ENCODE peak calls at places on chromosomes 11 and 22, in four cellular contexts. One of them, this sample, is unnamed.

GRCh38 chr11:32723332-32723731 is 71.1 kb downstream of the CCDC73 start:
- DNase-seq in BJ: no peak
- DNase-seq in RWPE1: no peak
- DNase-seq in GM12878: no peak
- DNase-seq in this sample: no peak

GRCh38 chr11:120030411-120030810 is 107.5 kb downstream of the TRIM29 start:
- DNase-seq in BJ: no peak
- DNase-seq in RWPE1: no peak
- DNase-seq in GM12878: no peak
- DNase-seq in this sample: no peak

GRCh38 chr11:56624661-56625110 is 10.0 kb upstream of the OR5M1 start:
- DNase-seq in BJ: no peak
- DNase-seq in RWPE1: peak; percentile 72
- DNase-seq in GM12878: peak; percentile 30
- DNase-seq in this sample: peak; percentile 77

GRCh38 chr22:22573047-22573889 is 14.2 kb upstream of the PRAME start:
- DNase-seq in BJ: no peak
- DNase-seq in RWPE1: no peak
- DNase-seq in GM12878: no peak
- DNase-seq in this sample: no peak

GRCh38 chr22:49958961-49959781 is 1.4 kb upstream of the PIM3 start:
- DNase-seq in BJ: no peak
- DNase-seq in RWPE1: no peak
- DNase-seq in GM12878: no peak
- DNase-seq in this sample: no peak

GRCh38 chr11:69828276-69828970 is 9.2 kb upstream of the FGF3 start:
- DNase-seq in BJ: no peak
- DNase-seq in RWPE1: no peak
- DNase-seq in GM12878: no peak
- DNase-seq in this sample: no peak

GRCh38 chr11:71914617-71915189 is 13.7 kb downstream of the XNDC1N start:
- DNase-seq in BJ: no peak
- DNase-seq in RWPE1: no peak
- DNase-seq in GM12878: no peak
- DNase-seq in this sample: no peak

GRCh38 chr11:46649180-46649738 is 31.9 kb downstream of the ATG13 start:
- DNase-seq in BJ: peak; percentile 88
- DNase-seq in RWPE1: peak; percentile 79
- DNase-seq in GM12878: no peak
- DNase-seq in this sample: peak; percentile 53

GRCh38 chr11:130068546-130068985 is 1.1 kb upstream of the APLP2 start:
- DNase-seq in BJ: no peak
- DNase-seq in RWPE1: no peak
- DNase-seq in GM12878: no peak
- DNase-seq in this sample: no peak

GRCh38 chr11:130069684-130070108 is at the start of gene APLP2:
- DNase-seq in BJ: peak; percentile 83
- DNase-seq in RWPE1: peak; percentile 96
- DNase-seq in GM12878: peak; percentile 75
- DNase-seq in this sample: peak; percentile 99

GRCh38 chr11:130070109-130070828 is 575 bp downstream of the APLP2 start:
- DNase-seq in BJ: no peak
- DNase-seq in RWPE1: peak; percentile 29
- DNase-seq in GM12878: no peak
- DNase-seq in this sample: peak; percentile 34

GRCh38 chr11:130070829-130071205 is 1.1 kb downstream of the APLP2 start:
- DNase-seq in BJ: no peak
- DNase-seq in RWPE1: no peak
- DNase-seq in GM12878: no peak
- DNase-seq in this sample: peak; percentile 32

DNA sequence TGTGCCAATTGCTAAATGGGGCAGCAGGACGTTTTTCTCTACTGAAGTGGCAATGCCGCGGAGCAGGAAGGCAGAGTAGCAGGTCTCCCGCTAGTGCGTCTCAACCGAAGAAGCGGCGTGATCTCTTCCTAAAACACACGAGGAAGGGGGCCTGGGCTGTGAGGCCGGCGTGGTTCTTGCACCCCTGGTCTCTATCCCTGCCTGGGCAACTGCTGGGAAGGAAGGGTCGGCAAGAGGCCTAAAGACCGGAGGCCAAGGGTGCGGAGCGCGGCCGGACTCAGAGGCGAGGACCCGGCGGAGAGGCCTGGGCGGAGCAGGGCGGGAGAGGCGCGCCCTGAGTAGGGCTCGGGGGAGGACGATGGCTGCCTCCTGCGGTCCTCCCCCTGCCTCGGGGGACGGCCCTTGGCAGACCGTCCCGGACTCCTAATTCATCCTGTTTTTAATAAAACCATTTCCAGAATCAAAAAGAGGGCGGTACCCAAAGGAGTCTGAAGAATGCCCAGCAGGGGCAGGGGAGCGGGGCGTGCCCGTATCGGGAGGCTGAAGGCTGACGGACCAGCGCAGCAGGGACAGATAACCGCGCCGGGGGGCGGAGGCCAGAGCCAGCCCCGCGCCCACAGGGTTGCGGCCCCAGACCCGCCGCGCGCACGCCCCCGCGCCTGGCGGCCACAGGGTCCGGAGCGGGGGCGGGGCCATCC is 559 bp upstream of the APLP2 start:
- DNase-seq in BJ: peak; percentile 71
- DNase-seq in RWPE1: peak; percentile 80
- DNase-seq in GM12878: no peak
- DNase-seq in this sample: peak; percentile 91
- TF ChIP-seq CTCF in BJ: peak; percentile 14
- TF ChIP-seq CTCF in RWPE1: no peak
- TF ChIP-seq CTCF in GM12878: no peak
- TF ChIP-seq CTCF in this sample: no peak

GRCh38 chr11:102591160-102591718 is 33.9 kb downstream of the MMP20 start:
- DNase-seq in BJ: no peak
- DNase-seq in RWPE1: no peak
- DNase-seq in GM12878: no peak
- DNase-seq in this sample: no peak

GRCh38 chr11:102589047-102589459 is 36.1 kb downstream of the MMP20 start:
- DNase-seq in BJ: no peak
- DNase-seq in RWPE1: no peak
- DNase-seq in GM12878: peak; percentile 78
- DNase-seq in this sample: no peak

GRCh38 chr11:102590646-102591045 is 34.5 kb downstream of the MMP20 start:
- DNase-seq in BJ: no peak
- DNase-seq in RWPE1: no peak
- DNase-seq in GM12878: no peak
- DNase-seq in this sample: no peak

GRCh38 chr11:102596578-102596977 is 28.6 kb downstream of the MMP20 start:
- DNase-seq in BJ: no peak
- DNase-seq in RWPE1: no peak
- DNase-seq in GM12878: no peak
- DNase-seq in this sample: no peak

DNA sequence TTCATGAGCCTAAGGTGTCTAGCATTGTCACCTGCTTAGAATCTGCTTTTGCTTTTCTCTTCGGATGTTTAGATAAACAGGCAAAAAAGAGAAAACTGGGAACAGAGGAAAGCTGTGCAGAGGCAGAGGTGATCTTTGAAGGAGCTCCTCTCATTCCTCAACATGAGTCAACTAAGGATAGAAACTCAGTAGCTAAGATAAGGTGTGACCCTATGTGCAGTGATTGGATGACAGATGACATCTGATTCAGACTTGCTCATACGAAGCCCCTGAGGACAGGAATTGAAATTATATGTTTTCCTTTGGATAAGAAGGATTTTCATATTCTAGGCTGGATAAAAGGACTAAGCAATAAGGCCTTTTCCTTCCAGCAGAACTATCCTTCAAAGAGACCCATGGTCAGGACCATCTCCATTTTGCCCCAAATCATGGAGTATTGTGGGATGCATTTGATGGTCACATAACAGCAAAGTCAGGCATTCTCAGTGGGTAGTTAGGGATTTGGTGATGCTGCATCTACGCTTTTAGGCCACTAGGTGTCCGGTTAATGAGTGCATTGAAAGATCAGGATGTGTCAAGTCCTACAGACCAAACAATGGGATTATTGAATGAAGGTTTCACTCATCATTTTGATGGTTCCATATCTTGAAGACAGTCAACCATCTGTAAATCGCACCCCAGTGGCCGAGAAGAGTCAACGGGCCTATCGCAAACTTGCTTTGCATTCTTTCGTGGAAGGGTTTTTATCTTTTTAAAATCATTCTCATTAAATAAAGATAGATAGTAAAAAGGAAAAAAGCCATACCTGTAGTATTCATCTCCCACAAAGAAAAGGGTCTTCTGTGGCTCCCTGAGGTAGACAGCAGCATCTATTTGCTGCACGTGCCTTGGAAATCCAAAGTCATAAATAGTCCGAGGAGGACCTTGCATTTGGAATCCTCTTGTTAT is 32.2 kb downstream of the MMP20 start:
- DNase-seq in BJ: no peak
- DNase-seq in RWPE1: peak; percentile 35
- DNase-seq in GM12878: no peak
- DNase-seq in this sample: peak; percentile 63
- TF ChIP-seq CTCF in BJ: peak; percentile 64
- TF ChIP-seq CTCF in RWPE1: peak; percentile 33
- TF ChIP-seq CTCF in GM12878: peak; percentile 25
- TF ChIP-seq CTCF in this sample: peak; percentile 50

GRCh38 chr11:4203603-4204360 is 109.2 kb downstream of the RRM1 start:
- DNase-seq in BJ: no peak
- DNase-seq in RWPE1: no peak
- DNase-seq in GM12878: no peak
- DNase-seq in this sample: no peak
- TF ChIP-seq CTCF in BJ: no peak
- TF ChIP-seq CTCF in RWPE1: no peak
- TF ChIP-seq CTCF in GM12878: no peak
- TF ChIP-seq CTCF in this sample: no peak

GRCh38 chr11:64331569-64332371 is 8.2 kb upstream of the CCDC88B start:
- DNase-seq in BJ: no peak
- DNase-seq in RWPE1: peak; percentile 85
- DNase-seq in GM12878: peak; percentile 80
- DNase-seq in this sample: peak; percentile 98
- TF ChIP-seq CTCF in BJ: peak; percentile 81
- TF ChIP-seq CTCF in RWPE1: peak; percentile 75
- TF ChIP-seq CTCF in GM12878: peak; percentile 82
- TF ChIP-seq CTCF in this sample: peak; percentile 79

DNA sequence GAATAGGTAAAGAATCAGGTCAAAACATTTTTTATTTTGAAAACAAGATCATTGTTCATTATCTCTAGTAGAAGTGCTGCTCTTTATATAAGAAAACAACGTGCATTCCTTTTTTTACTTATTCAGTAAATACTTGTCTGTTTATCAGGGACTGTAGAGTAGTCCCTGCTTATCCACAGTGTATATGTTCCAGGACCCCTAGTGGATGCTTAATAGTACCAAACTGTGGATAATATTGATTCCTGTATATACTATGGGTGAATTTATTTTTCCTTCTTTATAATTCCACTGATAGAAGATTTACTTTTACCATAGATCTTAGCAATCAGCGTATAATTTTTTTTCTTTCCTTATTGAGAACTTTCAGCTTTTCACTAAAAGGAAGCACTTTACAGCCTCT is 32.6 kb downstream of the CEP295 start:
- DNase-seq in BJ: no peak
- DNase-seq in RWPE1: no peak
- DNase-seq in GM12878: no peak
- DNase-seq in this sample: no peak
- TF ChIP-seq CTCF in BJ: no peak
- TF ChIP-seq CTCF in RWPE1: no peak
- TF ChIP-seq CTCF in GM12878: no peak
- TF ChIP-seq CTCF in this sample: no peak

DNA sequence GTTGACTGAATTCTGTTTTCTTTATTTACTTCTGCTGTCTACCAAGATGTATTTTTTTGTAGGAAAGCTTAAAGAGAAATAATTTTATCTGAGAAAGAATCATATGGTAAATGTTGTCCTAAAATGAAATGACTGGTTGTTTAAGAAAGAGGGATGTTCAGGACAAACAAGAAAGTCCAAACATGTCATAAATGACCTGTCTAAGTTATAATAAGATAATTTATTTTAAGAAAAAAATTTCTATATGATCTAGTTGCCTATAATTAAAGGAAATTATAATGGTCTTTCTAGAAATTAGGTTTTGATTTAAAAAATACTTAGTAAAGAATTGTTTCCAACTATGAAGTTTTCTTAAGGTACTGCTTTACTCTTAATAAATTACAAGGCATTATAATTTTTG is 10.5 kb downstream of the SCGB2A2 start:
- DNase-seq in BJ: no peak
- DNase-seq in RWPE1: no peak
- DNase-seq in GM12878: no peak
- DNase-seq in this sample: no peak
- TF ChIP-seq CTCF in BJ: no peak
- TF ChIP-seq CTCF in RWPE1: no peak
- TF ChIP-seq CTCF in GM12878: no peak
- TF ChIP-seq CTCF in this sample: no peak